ENCODE peak calls at places on chromosomes 7 and 10, in five cellular contexts. K, W, I, V and B are unnamed samples. For H3K4me1, the result is how much of the 10 kb centered on the place peaks cover.

GRCh38 chr10:49387029-49387428 is 8.9 kb downstream of the DRGX start:
- DNase-seq in K (no peak), I (no peak), W (no peak), V (no peak), B (peak)

GRCh38 chr10:13222151-13222550 is 12.0 kb downstream of the UCMA start:
- DNase-seq in V (no peak), K (no peak), W (no peak), I (no peak), B (no peak)

GRCh38 chr10:8825611-8826010 is 771.1 kb downstream of the GATA3 start:
- DNase-seq in V (no peak), I (no peak), W (no peak), K (no peak), B (no peak)

GRCh38 chr7:27677912-27678612 is 15.4 kb upstream of the HIBADH start:
- DNase-seq in I (no peak), K (peak), V (no peak), W (no peak), B (peak)

GRCh38 chr7:164882-165660 is 27.3 kb upstream of the FAM20C start:
- DNase-seq in W (no peak), I (peak), K (no peak), V (peak), B (no peak)

GRCh38 chr7:134662871-134663205 is 16.2 kb downstream of the BPGM start:
- DNase-seq in I (no peak), W (no peak), V (no peak), K (no peak), B (no peak)

GRCh38 chr10:76033457-76034196 is 602.2 kb downstream of the LRMDA start:
- DNase-seq in V (no peak), I (no peak), W (no peak), K (no peak), B (no peak)

GRCh38 chr7:18064242-18064838 is 36.7 kb upstream of the PRPS1L1 start:
- DNase-seq in I (no peak), V (peak), K (peak), W (no peak), B (peak)

GRCh38 chr7:115603416-115603815 is 427.1 kb downstream of the TFEC start:
- DNase-seq in K (no peak), W (no peak), I (no peak), V (no peak), B (no peak)

GRCh38 chr7:33590902-33591301 is 314.4 kb upstream of the BMPER start:
- DNase-seq in K (no peak), W (no peak), I (no peak), V (no peak), B (no peak)

GRCh38 chr10:83425306-83425705 is 714.0 kb upstream of the GHITM start:
- DNase-seq in W (no peak), I (no peak), K (no peak), V (no peak), B (no peak)

GRCh38 chr7:100088621-100089457 is at the start of gene COPS6:
- DNase-seq in I (peak), V (peak), K (peak), W (peak), B (peak)

GRCh38 chr10:89201345-89202032 is 5.6 kb downstream of the CH25H start:
- DNase-seq in W (no peak), K (no peak), V (no peak), I (no peak), B (no peak)

GRCh38 chr7:127863082-127863481 is 168.2 kb downstream of the LRRC4 start:
- DNase-seq in K (no peak), I (no peak), W (no peak), V (no peak), B (no peak)

GRCh38 chr7:12706900-12707536 is 19.6 kb downstream of the ARL4A start:
- DNase-seq in W (no peak), I (no peak), V (no peak), K (no peak), B (no peak)

GRCh38 chr10:123202526-123202925 is 48.3 kb downstream of the BUB3 start:
- DNase-seq in I (no peak), V (no peak), K (no peak), W (no peak), B (no peak)

GRCh38 chr7:27107901-27108381 is 5.5 kb upstream of the HOXA2 start:
- DNase-seq in V (peak), K (no peak), I (no peak), W (peak), B (no peak)

GRCh38 chr7:24073651-24074420 is 210.2 kb upstream of the NPY start:
- DNase-seq in I (no peak), K (no peak), V (no peak), W (no peak), B (no peak)

GRCh38 chr10:95820363-95820762 is 64.4 kb downstream of the ENTPD1 start:
- DNase-seq in K (no peak), V (no peak), W (no peak), I (no peak), B (no peak)

GRCh38 chr10:102009801-102010425 is 46.1 kb downstream of the ARMH3 start:
- DNase-seq in W (peak), V (no peak), I (peak), K (peak), B (peak)

GRCh38 chr10:28853195-28853594 is 175.9 kb downstream of the BAMBI start:
- DNase-seq in V (no peak), K (peak), W (peak), I (no peak), B (no peak)

GRCh38 chr7:106041140-106041717 is 70.9 kb downstream of the SYPL1 start:
- DNase-seq in I (no peak), V (no peak), W (peak), K (no peak), B (peak)

GRCh38 chr10:74419491-74420466 is 268.8 kb downstream of the ADK start:
- DNase-seq in V (no peak), I (no peak), W (no peak), K (no peak), B (peak)

GRCh38 chr10:114917927-114918672 is 19.9 kb upstream of the TRUB1 start:
- DNase-seq in V (no peak), W (no peak), I (no peak), K (no peak), B (no peak)

GRCh38 chr10:95309958-95310357 is 19.2 kb upstream of the PDLIM1 start:
- DNase-seq in W (no peak), I (no peak), K (no peak), V (no peak), B (no peak)

DNA sequence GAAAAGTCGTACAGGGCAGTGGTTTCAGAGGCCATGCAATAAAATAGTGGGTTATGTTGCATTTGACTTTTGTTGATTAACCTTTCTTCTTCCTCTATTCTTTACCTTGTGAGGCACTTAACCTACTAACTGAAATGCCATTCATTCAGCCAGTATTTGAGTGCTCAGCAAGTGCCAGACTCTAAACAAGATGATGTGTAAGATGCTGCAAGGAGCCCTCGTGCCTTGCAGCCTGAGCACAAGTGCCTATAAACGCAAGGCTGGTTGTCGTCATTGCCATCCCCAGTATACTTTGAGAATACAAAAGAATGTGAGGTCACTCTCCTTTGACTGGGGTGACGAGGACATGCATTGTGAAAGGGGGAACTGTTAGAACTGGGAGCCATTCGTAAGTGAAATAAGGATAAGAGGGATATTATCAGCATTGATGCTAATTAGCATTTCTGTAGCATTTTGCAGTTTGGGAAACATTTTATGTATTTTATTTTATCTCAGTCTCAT is 103.0 kb downstream of the AUTS2 start:
- DNase-seq in W (no peak), I (no peak), V (no peak), K (no peak), B (no peak)
- H3K4me1 ChIP-seq in W (under half), I (under half), V (under half), K (under half), B (under half)

DNA sequence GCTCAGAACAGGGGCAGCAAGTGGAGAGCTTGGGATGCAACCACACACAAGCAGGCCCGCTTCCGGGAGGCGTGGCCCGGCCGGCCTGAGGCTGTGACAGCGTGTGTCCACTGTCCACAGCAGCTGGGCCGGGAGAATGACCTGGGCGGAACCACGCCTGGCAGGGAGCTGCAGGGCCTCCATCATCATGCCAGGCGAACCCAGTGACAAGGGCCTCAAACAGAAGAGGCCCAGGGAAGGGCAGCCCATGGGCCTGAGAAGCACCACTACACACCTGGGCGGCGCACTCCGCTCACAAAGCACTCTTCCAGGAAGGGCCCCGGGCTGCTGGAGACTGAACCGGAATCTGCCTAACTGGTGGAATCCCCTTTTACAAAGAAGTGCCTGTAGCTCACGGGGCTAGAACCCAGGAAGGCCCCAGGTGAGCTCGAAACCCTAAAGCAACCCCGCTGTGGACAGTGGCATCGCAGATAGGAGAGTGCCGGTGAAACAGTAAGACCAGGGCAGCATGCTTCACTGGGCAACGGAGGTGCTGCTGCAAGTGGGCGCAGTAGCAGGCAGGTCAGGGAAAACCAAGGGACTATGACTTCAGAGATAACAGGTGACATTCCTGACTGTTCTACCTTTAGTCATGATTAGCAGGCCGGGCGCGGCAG is 66.0 kb downstream of the MAD1L1 start:
- DNase-seq in I (no peak), W (peak), K (peak), V (peak), B (no peak)
- H3K4me1 ChIP-seq in I (under half), W (under half), K (under half), V (under half), B (under half)

GRCh38 chr10:35423505-35424306 is 87.4 kb downstream of the CCNY start:
- DNase-seq in V (no peak), W (no peak), I (no peak), K (no peak), B (no peak)
- H3K4me1 ChIP-seq in V (under half), W (under half), I (half or more), K (half or more), B (under half)

GRCh38 chr10:124624006-124624405 is 120.2 kb downstream of the FAM53B start:
- DNase-seq in I (no peak), V (no peak), K (no peak), W (no peak), B (no peak)

GRCh38 chr10:124621637-124622036 is 122.5 kb downstream of the FAM53B start:
- DNase-seq in V (no peak), W (no peak), K (no peak), I (no peak), B (no peak)

GRCh38 chr10:124619802-124620490 is 124.2 kb downstream of the FAM53B start:
- DNase-seq in V (no peak), I (no peak), K (no peak), W (no peak), B (no peak)

GRCh38 chr10:124622866-124623536 is 121.2 kb downstream of the FAM53B start:
- DNase-seq in K (no peak), V (no peak), I (no peak), W (no peak), B (no peak)

GRCh38 chr10:124622158-124622557 is 122.0 kb downstream of the FAM53B start:
- DNase-seq in V (no peak), K (no peak), W (no peak), I (no peak), B (no peak)
- H3K4me1 ChIP-seq in V (under half), K (under half), W (under half), I (under half), B (under half)

DNA sequence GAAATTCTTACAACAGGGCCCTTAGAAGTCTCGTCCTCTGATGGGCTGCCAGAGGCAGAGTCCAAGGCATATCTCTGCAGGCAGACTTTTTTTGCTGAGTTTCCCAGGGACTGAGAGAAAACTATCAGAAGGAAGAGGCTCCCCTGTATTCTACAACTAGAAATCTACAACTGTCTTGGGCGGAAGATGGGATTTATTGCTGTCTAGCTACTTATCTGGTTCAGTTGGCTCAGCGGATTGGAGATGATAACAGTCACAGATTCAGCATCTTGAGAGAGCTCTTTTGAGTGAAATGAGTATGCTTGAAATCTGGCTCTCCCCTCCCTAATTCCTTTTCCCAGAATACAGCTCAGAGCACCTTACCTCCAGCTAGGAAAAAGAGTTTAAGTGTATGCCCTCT is 4.9 kb upstream of the WNT16 start:
- DNase-seq in K (no peak), I (no peak), W (no peak), V (no peak), B (no peak)
- H3K4me1 ChIP-seq in K (under half), I (under half), W (under half), V (under half), B (under half)

GRCh38 chr10:71228875-71229720 is 16.7 kb downstream of the UNC5B start:
- DNase-seq in V (peak), I (peak), W (no peak), K (no peak), B (no peak)
- H3K4me1 ChIP-seq in V (under half), I (under half), W (under half), K (under half), B (under half)

DNA sequence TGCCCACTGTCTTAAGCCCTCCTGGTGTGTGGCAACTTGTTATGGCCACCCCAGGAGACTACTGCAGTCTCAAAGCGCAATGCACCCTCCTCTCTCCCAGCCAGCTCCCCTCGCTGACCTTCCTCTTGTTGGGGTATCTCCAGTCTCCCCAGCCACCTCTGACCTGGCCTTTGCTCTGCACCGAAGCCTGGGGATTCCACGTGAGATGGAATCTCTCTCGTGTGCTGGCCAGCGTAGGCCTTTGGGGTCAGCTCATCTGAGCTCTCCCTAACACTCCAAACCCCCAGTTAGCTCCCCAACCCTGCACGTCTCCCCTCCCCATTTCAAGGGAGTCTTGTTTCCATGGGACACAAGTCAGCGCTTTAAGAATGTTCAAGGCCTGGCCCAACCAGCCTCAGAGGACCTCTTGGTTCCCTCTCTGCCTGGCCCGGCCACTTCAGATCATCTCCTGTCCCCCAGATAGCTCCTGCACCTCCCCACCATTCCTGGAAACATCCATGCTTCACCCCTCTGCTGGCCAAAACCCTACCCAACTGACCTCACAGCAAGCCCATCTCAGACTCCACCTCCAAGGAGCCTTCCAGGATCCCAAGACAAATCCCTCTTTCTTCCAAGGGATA is 11.2 kb downstream of the ITPRIP start:
- DNase-seq in K (no peak), V (no peak), W (no peak), I (no peak), B (no peak)
- H3K4me1 ChIP-seq in K (half or more), V (half or more), W (half or more), I (half or more), B (under half)

DNA sequence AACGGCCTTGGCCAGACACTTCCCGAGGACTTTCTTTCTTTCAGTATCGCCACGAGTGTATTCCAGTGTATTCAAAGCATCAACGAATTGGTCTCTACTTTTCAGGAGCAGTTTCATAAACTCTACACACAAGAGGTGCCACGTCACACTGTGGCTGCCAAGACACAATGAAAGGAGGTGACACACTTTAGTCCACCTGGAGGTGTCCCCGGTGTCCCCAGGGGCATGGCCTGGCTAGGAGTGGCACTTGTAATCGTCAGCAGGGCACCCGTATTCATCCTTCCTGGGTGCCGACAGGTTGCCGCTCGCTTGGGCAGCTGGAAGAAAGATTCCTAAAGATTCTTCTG is 5.0 kb downstream of the TNS3 start:
- DNase-seq in W (no peak), K (no peak), I (no peak), V (no peak), B (no peak)
- H3K4me1 ChIP-seq in W (half or more), K (half or more), I (under half), V (under half), B (under half)

DNA sequence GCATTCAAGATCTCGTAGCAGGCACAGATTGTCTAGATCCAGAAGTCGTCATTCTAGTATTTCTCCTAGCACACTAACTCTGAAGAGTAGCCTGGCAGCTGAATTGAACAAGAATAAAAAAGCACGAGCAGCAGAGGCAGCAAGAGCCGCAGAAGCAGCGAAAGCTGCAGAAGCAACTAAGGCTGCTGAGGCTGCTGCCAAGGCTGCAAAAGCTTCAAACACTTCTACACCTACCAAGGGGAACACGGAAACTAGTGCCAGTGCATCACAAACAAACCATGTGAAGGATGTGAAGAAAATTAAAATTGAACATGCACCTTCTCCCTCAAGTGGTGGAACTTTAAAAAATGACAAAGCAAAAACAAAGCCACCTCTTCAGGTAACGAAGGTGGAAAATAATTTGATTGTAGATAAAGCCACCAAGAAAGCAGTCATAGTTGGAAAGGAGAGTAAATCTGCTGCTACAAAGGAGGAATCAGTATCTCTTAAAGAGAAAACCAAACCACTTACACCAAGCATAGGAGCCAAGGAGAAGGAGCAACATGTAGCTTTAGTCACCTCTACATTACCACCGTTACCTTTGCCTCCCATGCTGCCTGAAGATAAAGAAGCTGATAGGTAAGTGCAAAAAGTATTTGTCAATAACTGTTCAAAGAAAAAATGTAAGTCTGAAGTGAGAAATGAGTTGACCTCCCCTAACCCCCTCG is 37.7 kb downstream of the CDK13 start:
- DNase-seq in K (no peak), W (no peak), V (no peak), I (no peak), B (no peak)
- H3K4me1 ChIP-seq in K (under half), W (under half), V (under half), I (under half), B (under half)